ENCODE peak calls at places on chromosomes 11 and 22, in ten cellular contexts. T, S, F, V, G, B, Q, A, C and E are unnamed samples.

GRCh38 chr11:74849525-74850391 is 99.1 kb downstream of the XRRA1 start:
- DNase-seq in T (peak), S (no peak), F (no peak), V (peak), G (peak), B (peak), Q (no peak), A (no peak), C (peak), E (no peak)

GRCh38 chr11:41309716-41310115 is 149.7 kb downstream of the LRRC4C start:
- DNase-seq in T (no peak), S (no peak), F (no peak), V (no peak), G (no peak), B (no peak), Q (no peak), A (no peak), C (no peak), E (no peak)

GRCh38 chr22:40714514-40714966 is 35.3 kb downstream of the MCHR1 start:
- DNase-seq in T (peak), S (no peak), F (no peak), V (no peak), G (peak), B (no peak), Q (no peak), A (no peak), C (no peak), E (no peak)

GRCh38 chr11:12864316-12865156 is 144.6 kb upstream of the RASSF10 start:
- DNase-seq in T (peak), S (no peak), F (no peak), V (no peak), G (peak), B (no peak), Q (no peak), A (peak), C (no peak), E (no peak)

GRCh38 chr11:95886462-95886861 is 37.4 kb downstream of the MTMR2 start:
- DNase-seq in T (no peak), S (no peak), F (no peak), V (no peak), G (no peak), B (no peak), Q (no peak), A (no peak), C (no peak), E (no peak)

GRCh38 chr11:69557266-69557665 is 75.8 kb downstream of the LINC01488 start:
- DNase-seq in T (no peak), S (no peak), F (peak), V (no peak), G (no peak), B (no peak), Q (no peak), A (no peak), C (no peak), E (no peak)

GRCh38 chr22:49454726-49455125 is 372.9 kb downstream of the BRD1 start:
- DNase-seq in T (no peak), S (no peak), F (no peak), V (no peak), G (no peak), B (peak), Q (no peak), A (no peak), C (no peak), E (no peak)

GRCh38 chr22:25709758-25710157 is 32.2 kb upstream of the MYO18B start:
- DNase-seq in T (no peak), S (no peak), F (no peak), V (no peak), G (no peak), B (no peak), Q (no peak), A (peak), C (no peak), E (peak)

GRCh38 chr11:85974126-85974525 is 94.8 kb downstream of the PICALM start:
- DNase-seq in T (peak), S (no peak), F (no peak), V (no peak), G (peak), B (no peak), Q (no peak), A (no peak), C (no peak), E (no peak)

GRCh38 chr11:12777208-12777874 is 103.1 kb downstream of the TEAD1 start:
- DNase-seq in T (peak), S (no peak), F (no peak), V (no peak), G (peak), B (peak), Q (no peak), A (no peak), C (peak), E (peak)

GRCh38 chr11:128367573-128367972 is 219.8 kb downstream of the ETS1 start:
- DNase-seq in T (no peak), S (no peak), F (no peak), V (no peak), G (no peak), B (no peak), Q (no peak), A (peak), C (no peak), E (no peak)

GRCh38 chr22:50082197-50082715 is 3.0 kb downstream of the MLC1 start:
- DNase-seq in T (no peak), S (no peak), F (no peak), V (no peak), G (no peak), B (peak), Q (no peak), A (no peak), C (no peak), E (no peak)

GRCh38 chr11:18778468-18778867 is 13.1 kb downstream of the PTPN5 start:
- DNase-seq in T (no peak), S (no peak), F (no peak), V (no peak), G (no peak), B (no peak), Q (no peak), A (no peak), C (no peak), E (no peak)

GRCh38 chr11:64251986-64252837 is 882 bp downstream of the PLCB3 start:
- DNase-seq in T (peak), S (no peak), F (no peak), V (no peak), G (no peak), B (peak), Q (peak), A (no peak), C (no peak), E (no peak)

GRCh38 chr11:18836415-18836814 is 44.8 kb upstream of the PTPN5 start:
- DNase-seq in T (no peak), S (no peak), F (no peak), V (no peak), G (peak), B (peak), Q (no peak), A (no peak), C (no peak), E (no peak)

GRCh38 chr11:64056861-64057260 is 21.1 kb downstream of the FLRT1 start:
- DNase-seq in T (no peak), S (no peak), F (no peak), V (no peak), G (no peak), B (no peak), Q (no peak), A (no peak), C (no peak), E (no peak)

GRCh38 chr11:114293201-114293711 is 2.9 kb upstream of the NNMT start:
- DNase-seq in T (no peak), S (no peak), F (no peak), V (no peak), G (peak), B (no peak), Q (no peak), A (no peak), C (no peak), E (no peak)

GRCh38 chr11:62487698-62488551 is 58.7 kb downstream of the AHNAK start:
- DNase-seq in T (peak), S (peak), F (no peak), V (no peak), G (no peak), B (peak), Q (no peak), A (no peak), C (no peak), E (no peak)

GRCh38 chr11:48103621-48104561 is 112.7 kb upstream of the OR4B1 start:
- DNase-seq in T (no peak), S (no peak), F (no peak), V (no peak), G (peak), B (no peak), Q (no peak), A (no peak), C (no peak), E (no peak)

GRCh38 chr11:122724520-122724919 is 69.0 kb downstream of the UBASH3B start:
- DNase-seq in T (no peak), S (no peak), F (no peak), V (no peak), G (peak), B (peak), Q (no peak), A (no peak), C (no peak), E (no peak)

GRCh38 chr11:28621648-28622215 is 513.5 kb downstream of the METTL15 start:
- DNase-seq in T (peak), S (no peak), F (no peak), V (no peak), G (peak), B (peak), Q (no peak), A (no peak), C (no peak), E (no peak)

GRCh38 chr11:69909561-69910518 is 90.6 kb upstream of the FGF3 start:
- DNase-seq in T (no peak), S (no peak), F (peak), V (no peak), G (no peak), B (peak), Q (no peak), A (no peak), C (no peak), E (no peak)

GRCh38 chr11:57776101-57776511 is 14.5 kb downstream of the CTNND1 start:
- DNase-seq in T (no peak), S (no peak), F (no peak), V (no peak), G (peak), B (no peak), Q (no peak), A (no peak), C (peak), E (no peak)
- H3K4me3 ChIP-seq in T (peak), S (no peak), F (no peak), V (peak), G (peak), B (peak), Q (no peak), A (no peak), C (no peak), E (no peak)

GRCh38 chr22:37098976-37099577 is 10.4 kb downstream of the TMPRSS6 start:
- DNase-seq in T (no peak), S (no peak), F (no peak), V (no peak), G (no peak), B (no peak), Q (no peak), A (no peak), C (no peak), E (no peak)
- TF ChIP-seq CTCF in T (no peak), S (no peak), F (no peak), V (no peak), G (peak), B (peak), Q (no peak), A (peak), C (no peak), E (peak)

DNA sequence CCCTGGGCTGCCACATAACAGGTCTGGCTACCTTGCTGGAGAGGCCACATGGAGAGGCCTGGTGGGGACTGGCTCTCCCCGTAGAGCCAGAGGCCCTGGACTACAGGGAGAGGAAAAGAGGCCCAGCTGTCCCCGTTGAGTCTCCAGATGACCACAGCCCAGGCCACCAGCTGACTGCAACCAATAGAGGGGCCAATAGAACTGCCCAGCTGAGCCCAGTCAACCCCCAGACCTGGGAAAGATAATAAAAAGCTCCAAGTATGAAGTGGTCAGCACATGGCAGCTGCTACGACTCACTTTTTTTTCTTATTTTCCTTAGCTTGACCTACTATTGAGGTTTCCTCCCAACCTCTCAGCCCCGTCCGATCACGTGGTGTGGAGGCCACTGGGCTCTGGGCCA is 18.4 kb downstream of the PDGFB start:
- DNase-seq in T (no peak), S (no peak), F (no peak), V (no peak), G (no peak), B (peak), Q (no peak), A (no peak), C (no peak), E (no peak)
- H3K4me3 ChIP-seq in T (no peak), S (no peak), F (no peak), V (no peak), G (no peak), B (no peak), Q (no peak), A (no peak), C (no peak), E (no peak)

GRCh38 chr11:132312616-132313210 is 942.3 kb downstream of the NTM start:
- DNase-seq in T (peak), S (no peak), F (no peak), V (no peak), G (peak), B (peak), Q (no peak), A (no peak), C (no peak), E (no peak)
- TF ChIP-seq CTCF in T (peak), S (peak), F (no peak), V (no peak), G (peak), B (peak), Q (peak), A (peak), C (peak), E (peak)

GRCh38 chr11:35146711-35147110 is 7.7 kb downstream of the CD44 start:
- DNase-seq in T (no peak), S (no peak), F (no peak), V (no peak), G (peak), B (no peak), Q (no peak), A (no peak), C (no peak), E (no peak)

GRCh38 chr11:35146074-35146521 is 7.1 kb downstream of the CD44 start:
- DNase-seq in T (no peak), S (no peak), F (no peak), V (no peak), G (no peak), B (no peak), Q (no peak), A (peak), C (no peak), E (no peak)

GRCh38 chr11:35147273-35147672 is 8.3 kb downstream of the CD44 start:
- DNase-seq in T (no peak), S (no peak), F (no peak), V (no peak), G (no peak), B (no peak), Q (no peak), A (no peak), C (no peak), E (no peak)

GRCh38 chr11:35145249-35145648 is 6.3 kb downstream of the CD44 start:
- DNase-seq in T (no peak), S (no peak), F (peak), V (no peak), G (no peak), B (no peak), Q (peak), A (peak), C (no peak), E (no peak)

GRCh38 chr11:35148163-35148562 is 9.2 kb downstream of the CD44 start:
- DNase-seq in T (no peak), S (no peak), F (no peak), V (no peak), G (no peak), B (no peak), Q (no peak), A (no peak), C (no peak), E (no peak)
- H3K4me3 ChIP-seq in T (no peak), S (no peak), F (no peak), V (no peak), G (no peak), B (no peak), Q (no peak), A (no peak), C (no peak), E (no peak)

DNA sequence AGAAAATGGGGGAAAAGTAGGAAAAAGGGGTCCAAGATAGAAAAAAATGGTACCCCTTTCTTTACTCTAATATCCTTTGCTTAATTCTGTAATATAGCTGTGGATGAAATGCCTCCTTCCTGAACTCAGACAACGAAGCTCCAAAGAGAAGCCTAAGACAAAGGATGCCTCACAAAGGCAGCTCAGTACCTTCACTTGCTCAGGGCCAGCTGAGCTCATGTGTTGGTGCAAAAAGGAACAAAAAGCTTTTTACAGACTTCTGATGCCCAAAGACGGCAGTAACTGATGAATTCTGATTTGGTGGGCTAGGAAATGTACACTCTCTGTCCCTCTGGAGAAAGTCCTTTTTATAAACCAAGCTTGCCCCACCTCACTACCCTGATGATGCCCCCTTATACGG is 77.5 kb downstream of the DENND5A start:
- DNase-seq in T (no peak), S (no peak), F (no peak), V (no peak), G (no peak), B (no peak), Q (no peak), A (no peak), C (no peak), E (no peak)
- TF ChIP-seq CTCF in T (no peak), S (no peak), F (no peak), V (no peak), G (no peak), B (no peak), Q (no peak), A (no peak), C (no peak), E (no peak)

GRCh38 chr11:16604784-16605439 is 133.5 kb upstream of the C11orf58 start:
- DNase-seq in T (peak), S (peak), F (peak), V (no peak), G (peak), B (peak), Q (peak), A (no peak), C (no peak), E (no peak)

GRCh38 chr11:16603245-16603644 is 135.2 kb upstream of the C11orf58 start:
- DNase-seq in T (no peak), S (no peak), F (no peak), V (no peak), G (no peak), B (peak), Q (no peak), A (no peak), C (no peak), E (no peak)

GRCh38 chr11:16605971-16606783 is 132.3 kb upstream of the C11orf58 start:
- DNase-seq in T (peak), S (peak), F (peak), V (no peak), G (peak), B (peak), Q (peak), A (peak), C (peak), E (peak)

GRCh38 chr11:16605440-16605970 is 132.9 kb upstream of the C11orf58 start:
- DNase-seq in T (peak), S (peak), F (peak), V (no peak), G (peak), B (peak), Q (peak), A (no peak), C (no peak), E (no peak)

GRCh38 chr11:16603890-16604783 is 134.3 kb upstream of the C11orf58 start:
- DNase-seq in T (peak), S (peak), F (peak), V (no peak), G (peak), B (peak), Q (peak), A (no peak), C (no peak), E (no peak)
- H3K4me3 ChIP-seq in T (peak), S (peak), F (peak), V (peak), G (peak), B (peak), Q (peak), A (no peak), C (peak), E (peak)

GRCh38 chr11:55949330-55949729 is 13.1 kb upstream of the OR5I1 start:
- DNase-seq in T (no peak), S (no peak), F (no peak), V (no peak), G (no peak), B (no peak), Q (no peak), A (no peak), C (no peak), E (no peak)
- TF ChIP-seq CTCF in T (no peak), S (no peak), F (no peak), V (no peak), G (no peak), B (no peak), Q (no peak), A (no peak), C (no peak), E (no peak)

GRCh38 chr11:134120143-134120850 is 51.4 kb downstream of the JAM3 start:
- DNase-seq in T (peak), S (no peak), F (no peak), V (no peak), G (peak), B (peak), Q (no peak), A (no peak), C (peak), E (no peak)
- H3K4me3 ChIP-seq in T (peak), S (peak), F (peak), V (peak), G (peak), B (peak), Q (no peak), A (no peak), C (peak), E (no peak)

GRCh38 chr22:22408731-22409696 is 99.5 kb downstream of the ZNF280B start:
- DNase-seq in T (peak), S (no peak), F (no peak), V (no peak), G (peak), B (no peak), Q (no peak), A (no peak), C (no peak), E (no peak)
- TF ChIP-seq CTCF in T (peak), S (peak), F (no peak), V (no peak), G (peak), B (peak), Q (peak), A (peak), C (peak), E (peak)